ENCODE peak calls at places on chromosomes 13 and 19, in seven cellular contexts. E is CD8-positive, alpha-beta memory T cell; U is IMR-90; D is heart right ventricle; W is breast epithelium; G is tibial nerve; S is AG04449. C is an unnamed sample.

GRCh38 chr13:44305845-44306244 is 67.8 kb upstream of the SERP2 start:
- DNase-seq in W (no peak), G (no peak), E (no peak), D (no peak), S (no peak), U (peak), C (no peak)

GRCh38 chr13:98490195-98490771 is 86.6 kb downstream of the STK24 start:
- DNase-seq in E (no peak), W (no peak), U (no peak), G (no peak), D (no peak), S (no peak), C (no peak)

GRCh38 chr19:51772977-51773376 is 12.0 kb downstream of the FPR2 start:
- DNase-seq in G (no peak), W (no peak), E (no peak), D (no peak), U (no peak), S (no peak), C (no peak)

GRCh38 chr13:100129605-100130004 is 40.7 kb downstream of the PCCA start:
- DNase-seq in E (no peak), U (no peak), S (no peak), G (peak), W (no peak), D (no peak), C (no peak)

GRCh38 chr19:48807590-48808308 is 3.1 kb downstream of the BCAT2 start:
- DNase-seq in G (no peak), E (no peak), D (no peak), U (no peak), S (no peak), W (no peak), C (no peak)

GRCh38 chr13:28761586-28761985 is 42.8 kb upstream of the SLC46A3 start:
- DNase-seq in E (no peak), D (no peak), S (no peak), U (peak), W (no peak), G (no peak), C (no peak)

GRCh38 chr13:42396501-42396900 is 124.5 kb downstream of the AKAP11 start:
- DNase-seq in E (peak), D (no peak), S (no peak), G (no peak), W (no peak), U (no peak), C (no peak)

GRCh38 chr13:67015976-67016600 is 214.0 kb downstream of the PCDH9 start:
- DNase-seq in E (no peak), U (no peak), G (no peak), W (no peak), D (no peak), S (no peak), C (no peak)

GRCh38 chr19:42108527-42109389 is 23.5 kb downstream of the POU2F2 start:
- DNase-seq in W (no peak), D (peak), U (peak), G (peak), E (peak), S (peak), C (peak)

GRCh38 chr13:105442941-105443340 is 1092.5 kb downstream of the EFNB2 start:
- DNase-seq in W (no peak), U (peak), E (no peak), G (peak), D (no peak), S (peak), C (no peak)

GRCh38 chr13:29847501-29847983 is 2.9 kb downstream of the UBL3 start:
- DNase-seq in G (peak), U (peak), S (no peak), D (no peak), E (no peak), W (no peak), C (no peak)

DNA sequence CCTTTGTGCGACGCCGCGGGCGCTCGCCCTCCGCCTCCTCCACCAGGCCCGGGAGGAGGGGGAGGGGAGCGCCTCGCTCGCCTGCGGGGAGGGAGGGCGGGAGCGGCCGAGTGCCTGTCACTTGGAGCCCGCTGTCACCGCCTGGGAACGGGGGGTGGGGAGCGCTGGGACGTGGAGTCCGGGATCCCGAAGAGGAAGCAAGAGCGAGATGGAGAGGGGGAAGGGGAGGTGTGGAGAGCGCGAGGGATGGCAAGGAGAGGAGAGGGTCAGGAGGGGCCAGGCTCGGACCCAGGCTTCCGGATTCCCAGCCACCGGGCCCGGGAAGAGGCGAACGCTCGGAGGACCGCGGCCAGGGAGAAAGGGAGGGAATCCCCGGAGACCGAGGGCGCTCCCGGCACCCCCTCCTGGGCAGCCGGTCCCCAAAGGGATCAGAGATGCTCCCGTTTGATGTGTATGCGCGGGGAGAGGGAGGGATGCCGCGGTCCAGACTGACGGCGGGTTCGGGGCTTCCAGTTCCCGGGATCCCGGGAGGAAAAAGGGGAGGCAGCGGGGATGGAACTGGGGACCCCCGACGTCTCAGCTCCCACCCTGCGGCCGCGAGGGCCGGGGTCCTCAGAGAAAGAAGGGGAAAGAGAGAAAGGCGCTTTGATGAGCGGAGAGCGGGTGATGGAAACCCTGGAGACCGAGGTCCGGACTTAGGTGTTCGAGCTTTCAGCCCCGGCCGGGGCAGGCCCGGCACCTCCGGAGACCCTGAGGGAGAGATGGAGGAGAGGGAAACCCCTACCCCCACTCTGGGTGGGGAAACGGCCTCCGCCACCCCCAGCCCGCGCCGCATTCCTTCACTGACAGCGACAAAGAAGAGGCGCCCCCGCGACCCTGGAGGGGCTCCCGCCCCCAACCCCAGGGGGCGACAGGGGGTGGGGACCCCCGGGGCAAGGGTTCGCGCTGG is 4.7 kb upstream of the DPF1 start:
- DNase-seq in E (no peak), S (no peak), W (no peak), D (no peak), G (no peak), U (no peak), C (peak)
- H3K4me3 ChIP-seq in E (no peak), S (peak), W (peak), D (peak), G (no peak), U (peak), C (peak)

DNA sequence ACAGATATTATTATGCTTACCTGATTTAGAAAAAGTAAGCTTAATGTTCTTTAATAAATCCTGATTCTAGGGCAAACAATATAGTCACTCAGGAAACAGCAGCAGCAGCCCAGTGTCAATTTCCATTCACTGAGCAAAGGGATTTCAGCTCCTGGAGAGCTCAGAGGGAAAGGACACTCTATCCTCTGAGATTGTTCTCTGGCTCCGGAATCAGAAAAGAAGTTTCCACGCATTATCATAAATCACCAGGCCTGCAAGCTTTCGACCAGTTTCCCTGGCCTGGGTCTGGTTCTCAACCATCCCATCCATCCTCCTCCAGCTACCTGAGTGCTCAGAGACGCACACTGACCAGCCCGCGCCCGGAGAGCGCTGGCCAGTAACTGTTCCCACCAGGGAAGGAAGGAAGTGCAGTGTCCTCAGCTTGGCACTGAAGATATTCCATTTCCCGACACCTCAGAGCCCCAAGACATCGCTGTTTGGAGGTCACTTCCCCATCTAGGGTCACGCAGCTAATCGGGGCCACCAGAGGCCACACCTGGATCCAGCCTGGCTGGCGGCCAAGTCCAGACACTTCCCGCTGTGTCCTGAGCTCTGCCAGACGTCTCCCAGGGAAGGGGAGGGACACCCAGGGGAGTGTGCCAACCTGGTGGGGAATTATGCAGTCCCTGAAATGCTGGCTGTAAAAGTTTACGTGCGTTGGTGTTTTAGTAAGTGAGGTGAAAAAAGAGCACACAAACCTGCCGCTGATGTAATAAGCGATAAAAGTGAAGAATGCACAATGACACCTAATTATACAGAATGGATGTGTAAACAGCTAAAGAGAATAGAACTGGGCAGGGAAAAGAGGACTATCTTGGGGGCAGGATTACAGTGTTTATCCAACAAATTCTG is 29.1 kb downstream of the EPS15L1 start:
- DNase-seq in G (no peak), D (peak), U (no peak), W (no peak), E (no peak), S (no peak), C (peak)
- H3K4me3 ChIP-seq in G (no peak), D (no peak), U (no peak), W (no peak), E (no peak), S (no peak), C (no peak)

GRCh38 chr19:40286235-40286530 is 1.0 kb upstream of the AKT2 start:
- DNase-seq in E (no peak), D (no peak), W (no peak), S (no peak), G (no peak), U (no peak), C (no peak)
- H3K4me3 ChIP-seq in E (no peak), D (peak), W (peak), S (no peak), G (no peak), U (no peak), C (peak)

DNA sequence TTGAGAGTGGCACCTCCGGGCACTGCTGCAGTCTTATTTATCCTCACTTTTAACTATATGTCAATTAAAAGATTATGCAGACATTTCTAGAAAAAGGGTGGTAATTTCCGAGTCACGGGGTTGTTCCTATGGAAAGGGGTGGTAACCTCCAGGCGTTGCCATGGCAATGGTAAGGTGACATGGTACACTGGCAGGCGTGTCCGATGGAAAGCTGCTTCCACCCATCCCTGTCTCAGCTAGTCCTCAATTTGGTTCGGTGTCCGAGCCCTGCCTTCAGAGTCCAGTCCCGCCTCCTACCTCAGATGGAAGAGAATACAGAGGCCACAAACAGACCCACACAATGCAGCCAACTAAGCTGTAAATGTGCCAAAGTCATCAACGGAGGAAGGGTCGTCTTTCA is 72.6 kb upstream of the C13orf46 start:
- DNase-seq in E (no peak), W (no peak), D (no peak), U (no peak), S (no peak), G (no peak), C (no peak)
- H3K4me3 ChIP-seq in E (no peak), W (no peak), D (no peak), U (no peak), S (no peak), G (no peak), C (no peak)